ENCODE peak calls at places on chromosomes 5 and 9, in seven cellular contexts. O is thyroid gland; T is lower lobe of right lung; U is CD4-positive, CD25-positive, alpha-beta regulatory T cell; X is right cardiac atrium; S is aorta; P is GM23248. W is an unnamed sample. For H3K9me3, the result is how much of the 10 kb centered on the place peaks cover.

GRCh38 chr5:57724836-57725235 is 242.2 kb upstream of the ACTBL2 start:
- DNase-seq in P (peak), S (no peak), O (no peak), X (no peak), T (no peak), U (no peak), W (no peak)

GRCh38 chr5:14178671-14179211 is 35.6 kb downstream of the TRIO start:
- DNase-seq in P (peak), X (no peak), T (no peak), O (no peak), S (no peak), U (no peak), W (no peak)

GRCh38 chr5:39399135-39400036 is 25.4 kb downstream of the DAB2 start:
- DNase-seq in S (no peak), T (no peak), X (no peak), P (peak), U (no peak), O (no peak), W (no peak)

GRCh38 chr9:93123561-93124283 is 10.3 kb downstream of the NINJ1 start:
- DNase-seq in X (no peak), O (peak), U (no peak), T (peak), S (peak), P (no peak), W (no peak)

GRCh38 chr5:85472749-85473148 is 1088.1 kb upstream of the EDIL3 start:
- DNase-seq in X (no peak), U (no peak), P (no peak), O (no peak), T (no peak), S (no peak), W (no peak)

GRCh38 chr9:137917116-137917515 is 39.5 kb downstream of the CACNA1B start:
- DNase-seq in S (no peak), X (no peak), O (no peak), U (no peak), P (no peak), T (no peak), W (no peak)

GRCh38 chr5:89988998-89989690 is 420.4 kb downstream of the CETN3 start:
- DNase-seq in X (peak), P (peak), T (no peak), O (no peak), U (no peak), S (no peak), W (no peak)

GRCh38 chr9:34380511-34381315 is 4.0 kb upstream of the MYORG start:
- DNase-seq in O (peak), T (peak), P (peak), S (peak), U (peak), X (peak), W (peak)

GRCh38 chr5:122942164-122942914 is 94.2 kb downstream of the PPIC start:
- DNase-seq in P (no peak), O (no peak), T (no peak), U (no peak), X (no peak), S (no peak), W (no peak)

GRCh38 chr9:129796029-129796910 is 6.7 kb upstream of the TOR1B start:
- DNase-seq in O (no peak), S (no peak), U (no peak), P (no peak), X (no peak), T (no peak), W (no peak)

GRCh38 chr5:75668988-75669760 is 48.1 kb downstream of the POC5 start:
- DNase-seq in P (no peak), U (no peak), X (peak), S (no peak), O (peak), T (no peak), W (peak)

GRCh38 chr5:92147263-92147662 is 764.1 kb upstream of the ARRDC3 start:
- DNase-seq in T (no peak), P (no peak), X (no peak), S (no peak), U (no peak), O (peak), W (no peak)

GRCh38 chr5:73273379-73274050 is 100.5 kb downstream of the TMEM174 start:
- DNase-seq in U (no peak), T (no peak), O (no peak), X (no peak), P (peak), S (no peak), W (no peak)

GRCh38 chr5:91816674-91817073 is 433.6 kb upstream of the ARRDC3 start:
- DNase-seq in T (no peak), U (no peak), X (no peak), P (no peak), S (no peak), O (no peak), W (no peak)

GRCh38 chr5:28561522-28561921 is 1523.1 kb upstream of the CDH9 start:
- DNase-seq in X (no peak), P (no peak), O (no peak), U (no peak), S (no peak), T (no peak), W (no peak)

GRCh38 chr5:38433160-38433861 is 123.1 kb downstream of the LIFR start:
- DNase-seq in X (peak), U (no peak), O (peak), P (peak), T (no peak), S (no peak), W (no peak)

GRCh38 chr9:4923580-4924544 is 61.2 kb upstream of the JAK2 start:
- DNase-seq in X (no peak), T (no peak), S (no peak), P (peak), O (no peak), U (no peak), W (peak)

GRCh38 chr5:67206381-67207328 is 10.1 kb upstream of the CD180 start:
- DNase-seq in O (peak), T (peak), P (peak), X (no peak), S (no peak), U (peak), W (peak)

GRCh38 chr9:127177682-127178265 is 55.3 kb upstream of the ANGPTL2 start:
- DNase-seq in U (no peak), T (no peak), P (no peak), S (peak), O (no peak), X (no peak), W (no peak)

GRCh38 chr9:89093201-89093600 is 85.4 kb downstream of the SHC3 start:
- DNase-seq in U (no peak), X (no peak), O (no peak), S (no peak), P (no peak), T (no peak), W (no peak)

GRCh38 chr5:174837919-174838902 is 113.8 kb downstream of the MSX2 start:
- DNase-seq in O (no peak), T (no peak), X (no peak), S (no peak), U (no peak), P (peak), W (no peak)

GRCh38 chr5:16585028-16585667 is 31.6 kb downstream of the RETREG1 start:
- DNase-seq in O (no peak), T (no peak), X (no peak), S (no peak), U (no peak), P (peak), W (peak)

GRCh38 chr9:131520448-131520847 is 10.6 kb downstream of the UCK1 start:
- DNase-seq in O (no peak), S (no peak), P (no peak), T (no peak), X (no peak), U (no peak), W (no peak)

GRCh38 chr9:131523086-131523388 is 8.0 kb downstream of the UCK1 start:
- DNase-seq in S (no peak), U (no peak), T (no peak), O (no peak), P (no peak), X (no peak), W (no peak)

GRCh38 chr9:131521203-131521602 is 9.9 kb downstream of the UCK1 start:
- DNase-seq in S (no peak), U (no peak), O (no peak), X (no peak), P (no peak), T (no peak), W (no peak)

GRCh38 chr9:131522257-131523085 is 8.6 kb downstream of the UCK1 start:
- DNase-seq in P (no peak), T (no peak), U (no peak), O (no peak), S (no peak), X (no peak), W (no peak)

GRCh38 chr9:131521822-131522221 is 9.2 kb downstream of the UCK1 start:
- DNase-seq in O (no peak), S (no peak), X (no peak), P (no peak), U (no peak), T (no peak), W (no peak)
- H3K9me3 ChIP-seq in O (under half), S (under half), X (under half), P (under half), U (under half), T (under half), W (under half)

GRCh38 chr5:177509991-177510566 is 453 bp upstream of the DOK3 start:
- DNase-seq in S (no peak), X (no peak), T (no peak), U (no peak), P (no peak), O (no peak), W (peak)
- H3K27ac ChIP-seq in S (no peak), X (no peak), T (peak), U (no peak), P (no peak), O (no peak), W (peak)

DNA sequence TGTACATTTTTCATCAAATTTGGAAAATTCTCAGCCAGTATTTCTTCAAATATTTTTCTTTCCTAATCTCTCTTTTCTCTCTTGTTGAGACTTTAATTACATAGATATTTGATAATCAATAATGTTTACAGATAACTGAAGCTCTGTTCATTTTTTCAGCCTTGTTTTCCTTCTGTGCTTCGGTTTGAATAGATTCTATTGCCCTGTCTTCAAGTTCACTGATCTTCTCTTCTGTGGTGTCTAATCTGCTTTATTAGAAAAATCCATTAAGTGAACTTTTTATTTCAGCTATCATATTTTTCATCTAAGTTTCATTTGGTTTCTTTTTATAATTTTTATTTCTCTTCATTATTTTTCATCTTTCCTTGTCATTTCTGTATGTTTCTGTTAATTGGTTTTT is 54.1 kb downstream of the AMBP start:
- DNase-seq in O (no peak), X (no peak), T (no peak), S (no peak), P (no peak), U (no peak), W (no peak)
- H3K9me3 ChIP-seq in O (under half), X (under half), T (under half), S (under half), P (under half), U (under half), W (under half)

DNA sequence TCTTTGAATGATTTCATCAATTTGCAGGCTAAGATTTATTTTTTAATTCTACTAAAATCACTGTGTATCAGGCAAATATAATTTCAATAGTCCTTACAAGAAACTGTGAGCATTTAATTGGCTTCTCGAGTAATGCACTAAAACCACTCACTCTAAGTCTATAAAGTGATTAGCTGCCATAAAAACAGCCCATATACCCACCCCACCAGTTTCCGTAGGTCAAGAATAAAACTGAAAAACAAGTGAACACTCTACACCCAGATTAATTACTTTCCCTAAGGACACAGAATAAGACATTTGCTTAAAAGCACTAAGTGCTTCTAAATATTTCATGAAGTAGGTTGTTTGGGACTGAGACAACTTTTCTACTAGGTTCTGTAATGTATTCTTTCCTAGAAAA is 194.2 kb downstream of the AGTPBP1 start:
- DNase-seq in U (no peak), T (no peak), P (no peak), X (no peak), O (no peak), S (no peak), W (no peak)
- H3K27ac ChIP-seq in U (no peak), T (no peak), P (no peak), X (no peak), O (no peak), S (no peak), W (no peak)

DNA sequence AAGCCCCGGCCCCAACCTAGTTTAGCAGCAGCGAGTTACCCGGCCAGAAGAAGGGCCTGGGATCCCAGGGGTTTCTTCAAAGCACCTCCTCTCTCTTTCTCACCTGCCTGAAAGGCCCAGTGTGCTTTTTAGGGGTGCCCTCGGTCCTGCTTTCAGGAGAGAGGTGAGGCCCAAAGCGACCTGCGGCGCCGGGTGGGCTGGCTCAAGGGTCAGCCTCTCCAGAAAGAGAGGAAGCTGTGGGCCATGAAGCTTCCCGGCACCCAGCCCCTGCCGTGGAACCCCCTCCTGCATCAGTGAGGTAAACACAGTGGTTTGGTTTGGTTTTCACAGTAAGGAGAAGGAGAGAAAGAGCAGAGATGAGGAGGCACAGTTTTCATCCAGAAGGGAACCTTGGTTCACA is 4.3 kb downstream of the FOXB2 start:
- DNase-seq in U (no peak), O (no peak), P (no peak), T (no peak), S (no peak), X (no peak), W (no peak)
- H3K9me3 ChIP-seq in U (under half), O (under half), P (under half), T (under half), S (under half), X (under half), W (under half)

GRCh38 chr5:151153300-151153699 is 4.3 kb downstream of the ANXA6 start:
- DNase-seq in P (no peak), T (no peak), X (no peak), U (no peak), S (no peak), O (no peak), W (peak)

GRCh38 chr5:151153766-151154272 is 3.8 kb downstream of the ANXA6 start:
- DNase-seq in O (no peak), U (peak), P (peak), S (no peak), X (no peak), T (no peak), W (peak)

GRCh38 chr5:151150484-151151262 is 6.9 kb downstream of the ANXA6 start:
- DNase-seq in S (no peak), U (peak), O (peak), X (no peak), T (peak), P (peak), W (peak)

GRCh38 chr5:151151793-151152192 is 5.8 kb downstream of the ANXA6 start:
- DNase-seq in X (no peak), T (peak), S (no peak), U (no peak), P (peak), O (no peak), W (peak)

DNA sequence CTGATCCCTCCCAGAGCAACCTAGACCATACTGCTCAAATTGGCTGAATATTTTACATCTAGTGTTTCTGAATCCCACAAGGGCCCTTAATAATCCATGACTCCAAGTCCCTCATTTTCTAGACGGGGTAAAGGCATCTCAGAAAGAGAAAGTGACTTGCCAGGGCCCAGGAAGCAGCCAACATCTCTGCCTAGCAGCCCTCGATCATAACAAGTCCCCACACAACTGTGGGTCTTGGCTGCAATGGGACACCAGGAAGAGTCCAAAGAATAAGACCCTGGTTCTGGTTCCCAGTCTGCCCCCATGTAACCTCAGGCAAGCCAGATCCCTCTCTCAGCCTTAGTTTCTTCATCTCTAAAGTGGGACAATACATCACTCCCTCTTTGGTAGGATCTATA is 6.3 kb downstream of the ANXA6 start:
- DNase-seq in O (no peak), X (no peak), P (no peak), T (no peak), S (no peak), U (no peak), W (peak)
- H3K27ac ChIP-seq in O (peak), X (peak), P (peak), T (peak), S (no peak), U (peak), W (peak)

GRCh38 chr5:179152941-179153340 is 92.8 kb downstream of the ZNF354C start:
- DNase-seq in X (no peak), O (no peak), P (no peak), S (peak), U (no peak), T (peak), W (no peak)

GRCh38 chr5:179152144-179152895 is 92.1 kb downstream of the ZNF354C start:
- DNase-seq in T (peak), U (no peak), P (no peak), S (peak), O (no peak), X (no peak), W (no peak)

GRCh38 chr5:179153921-179154345 is 93.8 kb downstream of the ZNF354C start:
- DNase-seq in T (peak), P (no peak), S (peak), U (no peak), X (no peak), O (no peak), W (no peak)

GRCh38 chr5:179154346-179154990 is 94.3 kb downstream of the ZNF354C start:
- DNase-seq in X (peak), S (peak), T (peak), U (no peak), O (no peak), P (no peak), W (no peak)

GRCh38 chr5:179153341-179153901 is 93.2 kb downstream of the ZNF354C start:
- DNase-seq in U (no peak), S (no peak), T (peak), X (no peak), P (no peak), O (no peak), W (no peak)
- H3K9me3 ChIP-seq in U (under half), S (under half), T (under half), X (under half), P (under half), O (under half), W (under half)

GRCh38 chr5:173295796-173296195 is 32.4 kb downstream of the STC2 start:
- DNase-seq in O (no peak), T (no peak), S (peak), X (no peak), P (no peak), U (no peak), W (no peak)

GRCh38 chr5:173294673-173295320 is 33.4 kb downstream of the STC2 start:
- DNase-seq in P (no peak), S (peak), U (no peak), X (no peak), O (no peak), T (no peak), W (no peak)

GRCh38 chr5:173291722-173292658 is 36.2 kb downstream of the STC2 start:
- DNase-seq in P (peak), T (no peak), O (no peak), X (no peak), S (peak), U (no peak), W (no peak)

GRCh38 chr5:173296737-173297676 is 31.2 kb downstream of the STC2 start:
- DNase-seq in U (no peak), S (peak), P (no peak), X (no peak), T (no peak), O (no peak), W (no peak)

DNA sequence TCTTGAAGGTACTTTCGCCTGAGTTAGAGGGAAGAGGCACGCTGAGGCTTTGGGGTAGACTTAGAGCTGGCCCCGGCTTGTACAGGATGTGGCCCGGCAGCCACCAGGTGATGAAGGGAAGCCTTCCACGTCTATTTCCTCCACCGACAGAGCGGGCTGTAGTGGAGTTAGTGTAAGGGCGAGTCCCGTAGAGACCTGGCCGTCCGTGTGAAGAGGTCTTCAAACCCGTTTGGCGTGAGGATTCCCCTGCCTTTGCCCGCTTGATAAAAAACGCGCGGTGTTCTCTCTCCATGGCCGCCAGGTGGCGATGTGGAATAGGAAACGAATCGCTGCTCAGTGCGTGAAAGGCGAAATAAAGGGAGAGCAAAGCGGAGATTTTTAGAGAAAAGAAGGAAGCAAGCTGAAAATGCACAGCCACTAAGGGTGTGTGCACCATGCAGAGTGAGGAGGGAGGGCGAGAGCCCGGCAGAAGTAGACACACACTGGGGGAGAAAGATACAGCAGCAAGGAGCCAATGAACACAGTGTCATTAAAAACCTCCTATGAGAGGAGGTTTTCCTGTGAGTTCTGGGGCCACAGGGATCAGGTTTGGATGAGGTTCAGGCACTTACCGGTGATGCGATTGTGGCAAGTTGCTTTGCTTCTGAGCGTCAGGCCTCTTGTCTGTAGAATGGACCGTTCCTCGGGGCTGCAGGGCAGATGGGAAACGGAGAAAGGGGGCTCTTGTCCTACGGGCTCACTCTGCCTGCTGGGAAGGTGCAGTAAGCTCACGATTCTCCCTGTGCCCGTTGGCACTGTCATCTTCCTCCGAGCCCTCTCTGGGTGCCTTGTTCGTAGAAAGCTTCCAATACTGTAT is 34.2 kb downstream of the STC2 start:
- DNase-seq in T (peak), P (peak), U (peak), X (peak), O (peak), S (peak), W (peak)
- H3K27ac ChIP-seq in T (no peak), P (no peak), U (no peak), X (no peak), O (no peak), S (no peak), W (no peak)